ENCODE peak calls at places on chromosome 16, in six cellular contexts. U, G, F, T, J and H are unnamed samples. For H3K4me1, the result is how much of the 10 kb centered on the place peaks cover.

GRCh38 chr16:9441021-9441420 is 349.6 kb downstream of the HAPSTR1 start:
- DNase-seq in T (no peak), U (no peak), G (no peak), F (no peak), J (peak), H (peak)

GRCh38 chr16:77951788-77952187 is 70.6 kb upstream of the CLEC3A start:
- DNase-seq in U (peak), G (no peak), J (no peak), T (no peak), F (no peak), H (peak)

GRCh38 chr16:46817961-46818360 is 13.0 kb downstream of the C16orf87 start:
- DNase-seq in J (no peak), U (no peak), F (peak), T (no peak), G (no peak), H (no peak)

GRCh38 chr16:24360936-24361335 is 104.8 kb downstream of the CACNG3 start:
- DNase-seq in G (no peak), U (no peak), T (no peak), F (no peak), J (no peak), H (no peak)

GRCh38 chr16:89697161-89697615 is 4.3 kb downstream of the SPATA2L start:
- DNase-seq in J (no peak), T (no peak), G (no peak), U (no peak), F (no peak), H (peak)

GRCh38 chr16:28826141-28826540 is 3.3 kb downstream of the ATXN2L start:
- DNase-seq in T (no peak), J (no peak), U (no peak), F (peak), G (no peak), H (no peak)

GRCh38 chr16:72865835-72866234 is 182.1 kb downstream of the ZFHX3 start:
- DNase-seq in F (no peak), J (no peak), T (no peak), U (no peak), G (no peak), H (no peak)

GRCh38 chr16:31455601-31456314 is 3.5 kb upstream of the ARMC5 start:
- DNase-seq in J (no peak), T (no peak), U (no peak), G (no peak), F (no peak), H (peak)

GRCh38 chr16:27538508-27538907 is 11.2 kb downstream of the GTF3C1 start:
- DNase-seq in T (no peak), F (no peak), J (no peak), U (no peak), G (peak), H (no peak)

GRCh38 chr16:72646615-72647014 is 401.3 kb downstream of the ZFHX3 start:
- DNase-seq in U (no peak), T (no peak), F (no peak), G (no peak), J (no peak), H (no peak)

GRCh38 chr16:46649571-46649970 is 28.4 kb upstream of the SHCBP1 start:
- DNase-seq in T (peak), G (peak), J (no peak), F (peak), U (no peak), H (no peak)

GRCh38 chr16:84367297-84367680 is 1.0 kb upstream of the ATP2C2 start:
- DNase-seq in T (no peak), U (no peak), J (no peak), F (no peak), G (no peak), H (no peak)

GRCh38 chr16:58306327-58306726 is 11.5 kb upstream of the PRSS54 start:
- DNase-seq in T (no peak), F (peak), G (no peak), J (no peak), U (no peak), H (peak)

GRCh38 chr16:71867934-71868333 is 16.0 kb downstream of the ZNF821 start:
- DNase-seq in J (no peak), T (no peak), U (no peak), G (no peak), F (no peak), H (peak)

GRCh38 chr16:85477801-85478363 is 135.2 kb upstream of the GSE1 start:
- DNase-seq in G (no peak), F (no peak), T (no peak), J (no peak), U (no peak), H (no peak)

GRCh38 chr16:1929578-1930337 is 11.5 kb upstream of the HS3ST6 start:
- DNase-seq in U (no peak), G (peak), T (peak), J (peak), F (peak), H (peak)

GRCh38 chr16:77414752-77415231 is 20.0 kb downstream of the ADAMTS18 start:
- DNase-seq in T (no peak), F (no peak), U (peak), J (peak), G (no peak), H (no peak)

GRCh38 chr16:88772871-88773811 is 11.9 kb downstream of the PIEZO1 start:
- DNase-seq in F (peak), T (peak), G (peak), U (no peak), J (no peak), H (no peak)

GRCh38 chr16:27284865-27285675 is 16.5 kb upstream of the NSMCE1 start:
- DNase-seq in J (peak), F (no peak), U (no peak), G (no peak), T (no peak), H (no peak)

GRCh38 chr16:4372578-4373355 is 1.1 kb downstream of the VASN start:
- DNase-seq in T (no peak), F (peak), J (no peak), G (no peak), U (no peak), H (peak)
- H3K4me1 ChIP-seq in T (half or more), F (half or more), J (half or more), G (half or more), U (half or more), H (under half)

DNA sequence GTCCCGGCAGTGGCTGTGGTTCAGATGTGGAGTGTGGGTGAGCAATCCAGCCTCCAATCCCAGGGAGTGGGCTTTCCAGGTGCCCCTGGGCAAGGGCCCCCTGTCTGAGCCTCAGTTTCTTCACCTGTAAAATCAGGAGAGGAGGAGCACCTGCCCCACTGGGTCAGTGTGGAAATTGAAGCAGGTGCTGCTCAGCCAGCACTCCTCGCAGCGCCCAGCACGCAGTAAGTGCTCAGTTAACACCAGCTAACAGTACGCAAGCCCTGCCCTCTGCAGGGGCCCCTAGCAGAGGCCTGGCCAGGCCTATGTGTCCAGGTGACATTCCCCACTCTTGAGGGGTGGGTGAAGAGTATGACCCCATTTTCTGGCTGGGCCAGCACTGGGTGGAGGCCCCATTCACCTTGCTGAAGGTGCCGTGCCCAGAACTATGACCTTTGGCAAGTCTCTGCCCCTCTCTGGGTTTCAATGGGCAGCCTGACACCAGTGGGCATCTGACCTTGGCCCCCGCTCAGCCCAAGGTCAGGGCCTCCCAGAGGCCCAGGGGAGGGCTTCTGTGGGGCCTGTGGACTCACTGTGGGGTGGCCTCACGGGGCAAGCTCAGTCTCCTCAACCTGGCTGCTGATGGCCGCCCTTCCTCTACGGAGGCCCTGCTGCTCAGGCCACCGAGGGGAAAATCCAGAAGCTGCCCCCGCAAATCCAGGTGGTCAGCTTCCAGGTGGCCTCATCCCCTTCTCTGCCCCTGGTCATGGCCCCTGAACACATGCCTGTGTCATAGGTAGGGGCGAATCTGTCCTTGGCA is 2.5 kb downstream of the MTSS2 start:
- DNase-seq in G (no peak), U (no peak), F (no peak), J (no peak), T (no peak), H (no peak)
- H3K4me3 ChIP-seq in G (no peak), U (no peak), F (peak), J (peak), T (peak), H (no peak)

GRCh38 chr16:81492307-81492706 is 47.7 kb downstream of the CMIP start:
- DNase-seq in T (no peak), G (no peak), F (no peak), U (no peak), J (no peak), H (no peak)
- H3K4me1 ChIP-seq in T (under half), G (under half), F (under half), U (half or more), J (half or more), H (under half)

GRCh38 chr16:67845291-67846062 is 1.3 kb upstream of the NUTF2 start:
- DNase-seq in J (no peak), G (no peak), F (no peak), T (no peak), U (no peak), H (no peak)

GRCh38 chr16:67842509-67843342 is 606 bp downstream of the THAP11 start:
- DNase-seq in G (peak), T (peak), F (peak), U (no peak), J (no peak), H (peak)

GRCh38 chr16:67843343-67843765 is 1.2 kb downstream of the THAP11 start:
- DNase-seq in U (no peak), J (no peak), T (no peak), F (peak), G (no peak), H (no peak)

GRCh38 chr16:67846063-67846319 is 742 bp upstream of the NUTF2 start:
- DNase-seq in T (no peak), G (no peak), J (no peak), F (no peak), U (no peak), H (no peak)

DNA sequence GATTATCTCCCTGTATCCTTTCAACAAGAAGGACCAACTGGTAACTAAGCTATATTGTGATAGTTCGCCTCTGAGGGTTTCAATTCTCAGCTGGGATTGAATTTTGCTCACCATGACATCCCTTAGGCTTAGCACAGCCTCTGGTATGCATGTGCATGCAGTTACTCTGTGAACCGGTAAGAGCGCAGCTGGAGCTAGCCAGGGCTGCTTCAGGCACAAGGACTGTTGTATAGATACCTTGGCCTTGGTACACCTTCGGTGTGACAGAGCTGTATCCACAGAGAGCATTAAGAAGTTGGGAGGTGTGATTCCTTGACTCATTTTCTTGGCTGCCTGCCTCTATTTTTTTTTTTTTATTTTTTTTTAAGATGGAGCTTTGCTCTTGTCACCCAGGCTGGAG is 2.3 kb upstream of the NUTF2 start:
- DNase-seq in T (no peak), J (no peak), U (no peak), F (peak), G (no peak), H (no peak)
- H3K4me3 ChIP-seq in T (peak), J (peak), U (peak), F (no peak), G (no peak), H (peak)

GRCh38 chr16:74592847-74593246 is 14.1 kb downstream of the GLG1 start:
- DNase-seq in T (no peak), F (no peak), U (no peak), G (no peak), J (no peak), H (no peak)
- H3K4me1 ChIP-seq in T (under half), F (under half), U (under half), G (under half), J (under half), H (under half)

GRCh38 chr16:57299719-57300386 is 15.4 kb upstream of the PLLP start:
- DNase-seq in G (peak), J (peak), F (peak), U (peak), T (peak), H (peak)

GRCh38 chr16:57299009-57299718 is 14.7 kb upstream of the PLLP start:
- DNase-seq in U (no peak), J (no peak), F (no peak), G (peak), T (peak), H (no peak)

GRCh38 chr16:57301126-57301817 is 16.8 kb upstream of the PLLP start:
- DNase-seq in G (no peak), J (no peak), F (no peak), U (no peak), T (no peak), H (peak)

GRCh38 chr16:57297856-57298255 is 13.4 kb upstream of the PLLP start:
- DNase-seq in G (no peak), U (no peak), T (no peak), J (no peak), F (no peak), H (no peak)

GRCh38 chr16:57300387-57301125 is 16.1 kb upstream of the PLLP start:
- DNase-seq in U (peak), T (peak), J (peak), F (peak), G (peak), H (peak)
- H3K4me3 ChIP-seq in U (peak), T (peak), J (peak), F (peak), G (peak), H (peak)